ENCODE peak calls at places on chromosomes 6 and 20, in four cellular contexts. E is NCI-H1694 treated with DMSO at 0.1 percent for 48 hours, X is NCI-H2029 treated with DMSO at 0.1 percent for 48 hours, F is brain microvascular endothelial cell. T is an unnamed sample.

GRCh38 chr6:89750338-89750737 is 69.3 kb downstream of the MDN1 start:
- DNase-seq in X (no peak), E (no peak), F (no peak), T (no peak)

GRCh38 chr6:167238169-167238693 is 52.9 kb upstream of the UNC93A start:
- DNase-seq in E (no peak), X (no peak), F (no peak), T (no peak)

GRCh38 chr20:61699184-61700066 is 366.3 kb downstream of the TAF4 start:
- DNase-seq in E (no peak), F (no peak), X (no peak), T (no peak)

GRCh38 chr20:59725476-59726119 is 121.3 kb downstream of the PHACTR3 start:
- DNase-seq in E (no peak), F (no peak), X (no peak), T (no peak)

GRCh38 chr20:15702161-15702560 is 871.1 kb downstream of the KIF16B start:
- DNase-seq in F (peak), X (no peak), E (no peak), T (no peak)

GRCh38 chr20:7848351-7848750 is 91.9 kb downstream of the HAO1 start:
- DNase-seq in F (no peak), X (no peak), E (no peak), T (no peak)

GRCh38 chr6:140485740-140486467 is 1111.5 kb upstream of the CITED2 start:
- DNase-seq in X (no peak), E (no peak), F (peak), T (peak)

GRCh38 chr6:33215761-33216649 is 7.7 kb downstream of the RING1 start:
- DNase-seq in F (no peak), E (no peak), X (no peak), T (peak)

GRCh38 chr6:98836025-98836961 is 1.9 kb downstream of the POU3F2 start:
- DNase-seq in X (peak), F (no peak), E (no peak), T (no peak)

GRCh38 chr6:112039431-112039770 is 14.5 kb upstream of the CCN6 start:
- DNase-seq in X (no peak), E (no peak), F (no peak), T (no peak)

GRCh38 chr6:96015791-96016776 is at the start of gene FUT9:
- DNase-seq in E (peak), X (no peak), F (no peak), T (peak)

GRCh38 chr20:61251529-61252393 is at the start of gene CDH4:
- DNase-seq in E (no peak), F (no peak), X (no peak), T (no peak)

GRCh38 chr6:27375613-27376079 is 12.9 kb upstream of the ZNF391 start:
- DNase-seq in E (no peak), X (no peak), F (no peak), T (no peak)

GRCh38 chr20:10924628-10925266 is 250.9 kb upstream of the JAG1 start:
- DNase-seq in F (peak), E (no peak), X (no peak), T (no peak)

GRCh38 chr20:13017235-13017634 is 8.5 kb downstream of the SPTLC3 start:
- DNase-seq in E (no peak), X (no peak), F (peak), T (no peak)

GRCh38 chr6:13484138-13484708 is 3.2 kb downstream of the GFOD1 start:
- DNase-seq in F (no peak), X (no peak), E (no peak), T (no peak)

GRCh38 chr6:4472222-4472621 is 304.0 kb upstream of the CDYL start:
- DNase-seq in E (no peak), F (no peak), X (no peak), T (no peak)

GRCh38 chr6:15595461-15596173 is 67.2 kb downstream of the DTNBP1 start:
- DNase-seq in E (no peak), F (no peak), X (no peak), T (no peak)

T was measured in sigmoid colon.